ENCODE peak calls at places on chromosomes 1 and 21, in seven cellular contexts. One of them, this sample, is unnamed.
A peak's percentile ranks its signal among the peaks of the same experiment; 100 is the strongest.

GRCh38 chr1:156727914-156728598 is at the start of gene METTL25B:
- DNase-seq in uterus: peak; percentile 83
- DNase-seq in transverse colon: peak; percentile 88
- DNase-seq in fibroblast of lung: peak; percentile 78
- DNase-seq in neuronal stem cell: peak; percentile 76
- DNase-seq in GM23338: peak; percentile 93
- DNase-seq in spleen: peak; percentile 95
- DNase-seq in this sample: peak; percentile 54

GRCh38 chr1:30754684-30755171 is 2.8 kb downstream of the LAPTM5 start:
- DNase-seq in uterus: no peak
- DNase-seq in transverse colon: no peak
- DNase-seq in fibroblast of lung: no peak
- DNase-seq in neuronal stem cell: no peak
- DNase-seq in GM23338: no peak
- DNase-seq in spleen: peak; percentile 91
- DNase-seq in this sample: no peak

GRCh38 chr1:103525114-103525606 is 339 bp upstream of the RNPC3 start:
- DNase-seq in uterus: peak; percentile 16
- DNase-seq in transverse colon: no peak
- DNase-seq in fibroblast of lung: peak; percentile 54
- DNase-seq in neuronal stem cell: peak; percentile 40
- DNase-seq in GM23338: peak; percentile 71
- DNase-seq in spleen: peak; percentile 72
- DNase-seq in this sample: no peak

GRCh38 chr1:40270152-40270834 is 12.3 kb downstream of the ZMPSTE24 start:
- DNase-seq in uterus: no peak
- DNase-seq in transverse colon: no peak
- DNase-seq in fibroblast of lung: no peak
- DNase-seq in neuronal stem cell: no peak
- DNase-seq in GM23338: no peak
- DNase-seq in spleen: no peak
- DNase-seq in this sample: no peak

GRCh38 chr1:111220302-111220890 is 7.1 kb upstream of the CHI3L2 start:
- DNase-seq in uterus: no peak
- DNase-seq in transverse colon: no peak
- DNase-seq in fibroblast of lung: no peak
- DNase-seq in neuronal stem cell: no peak
- DNase-seq in GM23338: no peak
- DNase-seq in spleen: no peak
- DNase-seq in this sample: no peak

GRCh38 chr1:201016211-201016651 is 7.3 kb downstream of the KIF21B start:
- DNase-seq in uterus: no peak
- DNase-seq in transverse colon: peak; percentile 61
- DNase-seq in fibroblast of lung: peak; percentile 14
- DNase-seq in neuronal stem cell: no peak
- DNase-seq in GM23338: no peak
- DNase-seq in spleen: peak; percentile 74
- DNase-seq in this sample: no peak

GRCh38 chr1:160567858-160568682 is 11.2 kb downstream of the CD84 start:
- DNase-seq in uterus: no peak
- DNase-seq in transverse colon: peak; percentile 22
- DNase-seq in fibroblast of lung: no peak
- DNase-seq in neuronal stem cell: no peak
- DNase-seq in GM23338: no peak
- DNase-seq in spleen: no peak
- DNase-seq in this sample: no peak

GRCh38 chr1:175197536-175197935 is 5.0 kb upstream of the KIAA0040 start:
- DNase-seq in uterus: no peak
- DNase-seq in transverse colon: no peak
- DNase-seq in fibroblast of lung: no peak
- DNase-seq in neuronal stem cell: no peak
- DNase-seq in GM23338: no peak
- DNase-seq in spleen: no peak
- DNase-seq in this sample: no peak

GRCh38 chr1:203419558-203419957 is 56.0 kb upstream of the PRELP start:
- DNase-seq in uterus: no peak
- DNase-seq in transverse colon: no peak
- DNase-seq in fibroblast of lung: no peak
- DNase-seq in neuronal stem cell: no peak
- DNase-seq in GM23338: no peak
- DNase-seq in spleen: no peak
- DNase-seq in this sample: no peak

GRCh38 chr21:42097860-42098259 is 26.7 kb downstream of the UMODL1 start:
- DNase-seq in uterus: no peak
- DNase-seq in transverse colon: peak; percentile 74
- DNase-seq in fibroblast of lung: peak; percentile 97
- DNase-seq in neuronal stem cell: no peak
- DNase-seq in GM23338: no peak
- DNase-seq in spleen: peak; percentile 64
- DNase-seq in this sample: peak; percentile 98

GRCh38 chr1:209590405-209590804 is 6.9 kb downstream of the CAMK1G start:
- DNase-seq in uterus: no peak
- DNase-seq in transverse colon: no peak
- DNase-seq in fibroblast of lung: peak; percentile 46
- DNase-seq in neuronal stem cell: no peak
- DNase-seq in GM23338: peak; percentile 72
- DNase-seq in spleen: no peak
- DNase-seq in this sample: peak; percentile 36

GRCh38 chr1:11912000-11912399 is 14.2 kb downstream of the KIAA2013 start:
- DNase-seq in uterus: no peak
- DNase-seq in transverse colon: no peak
- DNase-seq in fibroblast of lung: no peak
- DNase-seq in neuronal stem cell: no peak
- DNase-seq in GM23338: no peak
- DNase-seq in spleen: no peak
- DNase-seq in this sample: no peak

GRCh38 chr1:17292299-17293198 is 15.4 kb upstream of the PADI4 start:
- DNase-seq in uterus: no peak
- DNase-seq in transverse colon: no peak
- DNase-seq in fibroblast of lung: no peak
- DNase-seq in neuronal stem cell: no peak
- DNase-seq in GM23338: no peak
- DNase-seq in spleen: no peak
- DNase-seq in this sample: no peak

GRCh38 chr1:175317309-175317708 is 124.7 kb upstream of the KIAA0040 start:
- DNase-seq in uterus: no peak
- DNase-seq in transverse colon: no peak
- DNase-seq in fibroblast of lung: peak; percentile 3
- DNase-seq in neuronal stem cell: no peak
- DNase-seq in GM23338: peak; percentile 69
- DNase-seq in spleen: no peak
- DNase-seq in this sample: no peak

GRCh38 chr1:49597436-49597835 is 426.3 kb downstream of the AGBL4 start:
- DNase-seq in uterus: no peak
- DNase-seq in transverse colon: no peak
- DNase-seq in fibroblast of lung: no peak
- DNase-seq in neuronal stem cell: no peak
- DNase-seq in GM23338: no peak
- DNase-seq in spleen: no peak
- DNase-seq in this sample: no peak

GRCh38 chr1:15948091-15948591 is 27.8 kb downstream of the ZBTB17 start:
- DNase-seq in uterus: peak; percentile 20
- DNase-seq in transverse colon: no peak
- DNase-seq in fibroblast of lung: no peak
- DNase-seq in neuronal stem cell: no peak
- DNase-seq in GM23338: peak; percentile 49
- DNase-seq in spleen: peak; percentile 74
- DNase-seq in this sample: no peak

GRCh38 chr21:40166291-40166843 is 299.1 kb downstream of the PCP4 start:
- DNase-seq in uterus: no peak
- DNase-seq in transverse colon: no peak
- DNase-seq in fibroblast of lung: no peak
- DNase-seq in neuronal stem cell: peak; percentile 9
- DNase-seq in GM23338: peak; percentile 6
- DNase-seq in spleen: no peak
- DNase-seq in this sample: no peak

GRCh38 chr1:221611930-221612777 is 129.7 kb downstream of the DUSP10 start:
- DNase-seq in uterus: peak; percentile 83
- DNase-seq in transverse colon: peak; percentile 25
- DNase-seq in fibroblast of lung: peak; percentile 93
- DNase-seq in neuronal stem cell: no peak
- DNase-seq in GM23338: no peak
- DNase-seq in spleen: no peak
- DNase-seq in this sample: peak; percentile 65

GRCh38 chr21:46181436-46181835 is 2.8 kb downstream of the SPATC1L start:
- DNase-seq in uterus: no peak
- DNase-seq in transverse colon: no peak
- DNase-seq in fibroblast of lung: no peak
- DNase-seq in neuronal stem cell: no peak
- DNase-seq in GM23338: no peak
- DNase-seq in spleen: peak; percentile 74
- DNase-seq in this sample: no peak

GRCh38 chr21:44987886-44988606 is 48.2 kb downstream of the SLX9 start:
- DNase-seq in uterus: no peak
- DNase-seq in transverse colon: no peak
- DNase-seq in fibroblast of lung: no peak
- DNase-seq in neuronal stem cell: no peak
- DNase-seq in GM23338: no peak
- DNase-seq in spleen: peak; percentile 75
- DNase-seq in this sample: no peak

GRCh38 chr1:235624751-235625192 is 24.8 kb downstream of the GNG4 start:
- DNase-seq in uterus: no peak
- DNase-seq in transverse colon: no peak
- DNase-seq in fibroblast of lung: peak; percentile 60
- DNase-seq in neuronal stem cell: no peak
- DNase-seq in GM23338: no peak
- DNase-seq in spleen: no peak
- DNase-seq in this sample: peak; percentile 46
- H3K27ac ChIP-seq in uterus: no peak overlapping the region
- H3K27ac ChIP-seq in transverse colon: peak overlapping the region; percentile 14
- H3K27ac ChIP-seq in fibroblast of lung: no peak overlapping the region
- H3K27ac ChIP-seq in neuronal stem cell: no peak overlapping the region
- H3K27ac ChIP-seq in GM23338: peak overlapping the region; percentile 74
- H3K27ac ChIP-seq in spleen: no peak overlapping the region
- H3K27ac ChIP-seq in this sample: no peak overlapping the region

GRCh38 chr1:43284065-43284464 is 1.3 kb downstream of the C1orf210 start:
- DNase-seq in uterus: no peak
- DNase-seq in transverse colon: no peak
- DNase-seq in fibroblast of lung: no peak
- DNase-seq in neuronal stem cell: no peak
- DNase-seq in GM23338: no peak
- DNase-seq in spleen: peak; percentile 47
- DNase-seq in this sample: no peak
- H3K4me3 ChIP-seq in uterus: no peak overlapping the region
- H3K4me3 ChIP-seq in transverse colon: no peak overlapping the region
- H3K4me3 ChIP-seq in fibroblast of lung: no peak overlapping the region
- H3K4me3 ChIP-seq in neuronal stem cell: no peak overlapping the region
- H3K4me3 ChIP-seq in GM23338: no peak overlapping the region
- H3K4me3 ChIP-seq in spleen: no peak overlapping the region
- H3K4me3 ChIP-seq in this sample: no peak overlapping the region

DNA sequence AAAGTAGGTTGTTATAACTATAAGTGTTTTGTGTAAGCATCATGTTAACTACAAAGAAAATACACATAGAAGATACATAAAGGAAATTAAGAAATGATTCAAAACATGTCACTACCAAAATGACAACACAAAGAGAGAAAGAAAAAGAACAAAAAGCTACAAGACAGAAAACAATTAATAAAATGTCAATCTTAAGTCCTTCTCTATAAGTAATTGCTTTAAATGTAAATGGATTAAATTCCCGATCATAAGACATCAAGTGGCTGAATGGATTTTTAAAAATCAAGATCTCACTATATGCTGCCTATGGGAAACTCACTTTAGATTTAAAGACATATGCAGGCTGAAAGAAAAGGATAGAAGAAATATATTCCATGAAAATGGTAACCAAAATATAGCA is 232.3 kb upstream of the NFIA start:
- DNase-seq in uterus: no peak
- DNase-seq in transverse colon: no peak
- DNase-seq in fibroblast of lung: no peak
- DNase-seq in neuronal stem cell: no peak
- DNase-seq in GM23338: no peak
- DNase-seq in spleen: no peak
- DNase-seq in this sample: no peak
- H3K27ac ChIP-seq in uterus: no peak overlapping the region
- H3K27ac ChIP-seq in transverse colon: no peak overlapping the region
- H3K27ac ChIP-seq in fibroblast of lung: no peak overlapping the region
- H3K27ac ChIP-seq in neuronal stem cell: no peak overlapping the region
- H3K27ac ChIP-seq in GM23338: peak overlapping the region; percentile 6
- H3K27ac ChIP-seq in spleen: no peak overlapping the region
- H3K27ac ChIP-seq in this sample: no peak overlapping the region

GRCh38 chr1:66751160-66751559 is 1.1 kb upstream of the DYNLT5 start:
- DNase-seq in uterus: no peak
- DNase-seq in transverse colon: no peak
- DNase-seq in fibroblast of lung: no peak
- DNase-seq in neuronal stem cell: no peak
- DNase-seq in GM23338: no peak
- DNase-seq in spleen: no peak
- DNase-seq in this sample: no peak

GRCh38 chr1:66752000-66752592 is at the start of gene DYNLT5:
- DNase-seq in uterus: peak; percentile 26
- DNase-seq in transverse colon: peak; percentile 22
- DNase-seq in fibroblast of lung: peak; percentile 50
- DNase-seq in neuronal stem cell: peak; percentile 51
- DNase-seq in GM23338: peak; percentile 80
- DNase-seq in spleen: peak; percentile 87
- DNase-seq in this sample: peak; percentile 56

GRCh38 chr1:66750578-66750977 is 1.7 kb upstream of the DYNLT5 start:
- DNase-seq in uterus: no peak
- DNase-seq in transverse colon: no peak
- DNase-seq in fibroblast of lung: no peak
- DNase-seq in neuronal stem cell: no peak
- DNase-seq in GM23338: no peak
- DNase-seq in spleen: no peak
- DNase-seq in this sample: no peak

GRCh38 chr1:66757740-66758139 is 5.5 kb downstream of the DYNLT5 start:
- DNase-seq in uterus: no peak
- DNase-seq in transverse colon: no peak
- DNase-seq in fibroblast of lung: no peak
- DNase-seq in neuronal stem cell: no peak
- DNase-seq in GM23338: no peak
- DNase-seq in spleen: no peak
- DNase-seq in this sample: no peak

DNA sequence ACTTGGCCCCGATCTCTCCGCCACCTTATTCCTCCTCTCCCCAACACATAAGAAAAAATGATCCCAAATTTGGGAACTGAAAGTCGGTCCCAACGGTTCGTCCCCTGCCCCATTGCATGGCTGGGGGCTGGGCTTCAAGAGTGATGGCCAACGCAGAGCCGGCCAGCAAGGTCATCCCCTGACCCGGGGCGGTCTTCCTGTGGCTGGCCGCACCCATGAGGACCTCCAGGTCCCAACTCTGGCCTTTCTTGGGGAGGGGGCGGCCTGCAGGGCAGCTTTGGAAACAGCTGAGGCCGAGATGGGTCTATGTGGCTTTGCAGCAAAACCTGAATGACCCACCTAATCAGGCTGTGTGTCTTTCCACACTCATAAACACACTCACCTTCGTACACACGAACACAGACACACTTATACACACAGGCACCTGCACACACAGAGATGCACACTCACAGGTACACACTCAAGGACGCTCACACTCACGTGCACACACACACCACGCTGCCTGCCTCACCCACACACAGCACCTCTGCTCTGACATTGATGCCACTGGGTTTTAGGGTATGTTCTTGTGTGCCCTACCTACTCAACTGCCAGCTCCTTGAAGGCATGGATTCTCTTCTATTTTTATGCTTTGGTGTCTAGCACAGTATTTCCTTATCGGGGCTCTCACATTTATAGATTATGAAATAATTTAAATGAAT is 562 bp downstream of the DYNLT5 start:
- DNase-seq in uterus: no peak
- DNase-seq in transverse colon: no peak
- DNase-seq in fibroblast of lung: no peak
- DNase-seq in neuronal stem cell: no peak
- DNase-seq in GM23338: no peak
- DNase-seq in spleen: peak; percentile 70
- DNase-seq in this sample: no peak
- H3K4me3 ChIP-seq in uterus: peak overlapping the region; percentile 16
- H3K4me3 ChIP-seq in transverse colon: no peak overlapping the region
- H3K4me3 ChIP-seq in fibroblast of lung: peak overlapping the region; percentile 15
- H3K4me3 ChIP-seq in neuronal stem cell: peak overlapping the region; percentile 37
- H3K4me3 ChIP-seq in GM23338: peak overlapping the region; percentile 61
- H3K4me3 ChIP-seq in spleen: peak overlapping the region; percentile 40
- H3K4me3 ChIP-seq in this sample: peak overlapping the region; percentile 55